ENCODE peak calls at places on chromosomes 4 and X, in seven cellular contexts. One of them, this sample, is unnamed.

GRCh38 chr4:168713193-168713592 is 216.3 kb downstream of the PALLD start:
- DNase-seq in GM10248: no peak
- DNase-seq in germinal center: no peak
- DNase-seq in HCEC 1CT: no peak
- DNase-seq in HT-29: no peak
- DNase-seq in pons: no peak
- DNase-seq in activated naive CD8-positive, alpha-beta T cell treated with anti-CD3 and anti-CD28 coated beads, Interleukin-2, amount 50 U/mL, for 24 hours: no peak
- DNase-seq in this sample: no peak

GRCh38 chr4:106160560-106160959 is 155.4 kb downstream of the TBCK start:
- DNase-seq in germinal center: no peak
- DNase-seq in HCEC 1CT: no peak
- DNase-seq in GM10248: no peak
- DNase-seq in HT-29: no peak
- DNase-seq in activated naive CD8-positive, alpha-beta T cell treated with anti-CD3 and anti-CD28 coated beads, Interleukin-2, amount 50 U/mL, for 24 hours: no peak
- DNase-seq in pons: peak; percentile 44
- DNase-seq in this sample: no peak

GRCh38 chrX:103573205-103573604 is 12.1 kb upstream of the TCEAL4 start:
- DNase-seq in pons: no peak
- DNase-seq in germinal center: no peak
- DNase-seq in HCEC 1CT: no peak
- DNase-seq in activated naive CD8-positive, alpha-beta T cell treated with anti-CD3 and anti-CD28 coated beads, Interleukin-2, amount 50 U/mL, for 24 hours: no peak
- DNase-seq in HT-29: no peak
- DNase-seq in GM10248: no peak
- DNase-seq in this sample: no peak

GRCh38 chr4:180197471-180197870 is 2045.7 kb upstream of the TENM3 start:
- DNase-seq in HCEC 1CT: no peak
- DNase-seq in activated naive CD8-positive, alpha-beta T cell treated with anti-CD3 and anti-CD28 coated beads, Interleukin-2, amount 50 U/mL, for 24 hours: no peak
- DNase-seq in HT-29: no peak
- DNase-seq in germinal center: no peak
- DNase-seq in pons: no peak
- DNase-seq in GM10248: no peak
- DNase-seq in this sample: no peak

GRCh38 chr4:133147922-133148689 is 988 bp upstream of the PCDH10 start:
- DNase-seq in pons: peak; percentile 75
- DNase-seq in activated naive CD8-positive, alpha-beta T cell treated with anti-CD3 and anti-CD28 coated beads, Interleukin-2, amount 50 U/mL, for 24 hours: no peak
- DNase-seq in HCEC 1CT: no peak
- DNase-seq in GM10248: no peak
- DNase-seq in HT-29: no peak
- DNase-seq in germinal center: no peak
- DNase-seq in this sample: no peak

GRCh38 chr4:53479731-53480525 is 102.5 kb downstream of the FIP1L1 start:
- DNase-seq in germinal center: no peak
- DNase-seq in pons: no peak
- DNase-seq in HCEC 1CT: peak; percentile 58
- DNase-seq in HT-29: no peak
- DNase-seq in GM10248: no peak
- DNase-seq in activated naive CD8-positive, alpha-beta T cell treated with anti-CD3 and anti-CD28 coated beads, Interleukin-2, amount 50 U/mL, for 24 hours: no peak
- DNase-seq in this sample: no peak

GRCh38 chr4:65502151-65502691 is 168.1 kb downstream of the EPHA5 start:
- DNase-seq in HCEC 1CT: peak; percentile 77
- DNase-seq in HT-29: peak; percentile 47
- DNase-seq in pons: no peak
- DNase-seq in activated naive CD8-positive, alpha-beta T cell treated with anti-CD3 and anti-CD28 coated beads, Interleukin-2, amount 50 U/mL, for 24 hours: no peak
- DNase-seq in GM10248: no peak
- DNase-seq in germinal center: no peak
- DNase-seq in this sample: no peak

GRCh38 chrX:110454336-110454735 is 95.7 kb downstream of the RTL9 start:
- DNase-seq in activated naive CD8-positive, alpha-beta T cell treated with anti-CD3 and anti-CD28 coated beads, Interleukin-2, amount 50 U/mL, for 24 hours: no peak
- DNase-seq in pons: peak; percentile 22
- DNase-seq in GM10248: no peak
- DNase-seq in HCEC 1CT: no peak
- DNase-seq in HT-29: no peak
- DNase-seq in germinal center: no peak
- DNase-seq in this sample: no peak

GRCh38 chr4:149999485-150000074 is 78.7 kb upstream of the DCLK2 start:
- DNase-seq in pons: peak; percentile 81
- DNase-seq in GM10248: peak; percentile 9
- DNase-seq in activated naive CD8-positive, alpha-beta T cell treated with anti-CD3 and anti-CD28 coated beads, Interleukin-2, amount 50 U/mL, for 24 hours: no peak
- DNase-seq in germinal center: peak; percentile 10
- DNase-seq in HT-29: peak; percentile 53
- DNase-seq in HCEC 1CT: peak; percentile 72
- DNase-seq in this sample: no peak

GRCh38 chr4:101393256-101393655 is 45.9 kb upstream of the PPP3CA start:
- DNase-seq in HCEC 1CT: peak; percentile 49
- DNase-seq in GM10248: no peak
- DNase-seq in germinal center: no peak
- DNase-seq in pons: no peak
- DNase-seq in activated naive CD8-positive, alpha-beta T cell treated with anti-CD3 and anti-CD28 coated beads, Interleukin-2, amount 50 U/mL, for 24 hours: peak; percentile 17
- DNase-seq in HT-29: peak; percentile 42
- DNase-seq in this sample: no peak

GRCh38 chr4:165294907-165295306 is 32.6 kb upstream of the MSMO1 start:
- DNase-seq in HT-29: no peak
- DNase-seq in HCEC 1CT: no peak
- DNase-seq in germinal center: peak; percentile 19
- DNase-seq in activated naive CD8-positive, alpha-beta T cell treated with anti-CD3 and anti-CD28 coated beads, Interleukin-2, amount 50 U/mL, for 24 hours: peak; percentile 10
- DNase-seq in GM10248: peak; percentile 25
- DNase-seq in pons: peak; percentile 21
- DNase-seq in this sample: no peak

GRCh38 chr4:53537606-53538005 is 53.7 kb downstream of the LNX1 start:
- DNase-seq in pons: no peak
- DNase-seq in HT-29: no peak
- DNase-seq in HCEC 1CT: no peak
- DNase-seq in germinal center: no peak
- DNase-seq in activated naive CD8-positive, alpha-beta T cell treated with anti-CD3 and anti-CD28 coated beads, Interleukin-2, amount 50 U/mL, for 24 hours: no peak
- DNase-seq in GM10248: no peak
- DNase-seq in this sample: peak; percentile 29

GRCh38 chrX:97367149-97367548 is 483.4 kb downstream of the RPA4 start:
- DNase-seq in HCEC 1CT: peak; percentile 48
- DNase-seq in germinal center: no peak
- DNase-seq in HT-29: no peak
- DNase-seq in pons: peak; percentile 1
- DNase-seq in activated naive CD8-positive, alpha-beta T cell treated with anti-CD3 and anti-CD28 coated beads, Interleukin-2, amount 50 U/mL, for 24 hours: no peak
- DNase-seq in GM10248: no peak
- DNase-seq in this sample: no peak

GRCh38 chr4:138259801-138260200 is 17.7 kb upstream of the SLC7A11 start:
- DNase-seq in pons: no peak
- DNase-seq in germinal center: no peak
- DNase-seq in HT-29: peak; percentile 54
- DNase-seq in activated naive CD8-positive, alpha-beta T cell treated with anti-CD3 and anti-CD28 coated beads, Interleukin-2, amount 50 U/mL, for 24 hours: no peak
- DNase-seq in GM10248: no peak
- DNase-seq in HCEC 1CT: peak; percentile 51
- DNase-seq in this sample: no peak

GRCh38 chr4:101031971-101032370 is 315.4 kb downstream of the PPP3CA start:
- DNase-seq in HT-29: no peak
- DNase-seq in pons: no peak
- DNase-seq in germinal center: no peak
- DNase-seq in GM10248: no peak
- DNase-seq in activated naive CD8-positive, alpha-beta T cell treated with anti-CD3 and anti-CD28 coated beads, Interleukin-2, amount 50 U/mL, for 24 hours: no peak
- DNase-seq in HCEC 1CT: no peak
- DNase-seq in this sample: no peak

GRCh38 chr4:184409911-184410692 is 64.2 kb downstream of the IRF2 start:
- DNase-seq in GM10248: peak; percentile 43
- DNase-seq in HCEC 1CT: no peak
- DNase-seq in HT-29: no peak
- DNase-seq in pons: no peak
- DNase-seq in activated naive CD8-positive, alpha-beta T cell treated with anti-CD3 and anti-CD28 coated beads, Interleukin-2, amount 50 U/mL, for 24 hours: peak; percentile 42
- DNase-seq in germinal center: peak; percentile 36
- DNase-seq in this sample: peak; percentile 42

GRCh38 chr4:122912810-122913575 is 9.4 kb downstream of the NUDT6 start:
- DNase-seq in GM10248: no peak
- DNase-seq in HT-29: no peak
- DNase-seq in pons: no peak
- DNase-seq in germinal center: no peak
- DNase-seq in activated naive CD8-positive, alpha-beta T cell treated with anti-CD3 and anti-CD28 coated beads, Interleukin-2, amount 50 U/mL, for 24 hours: no peak
- DNase-seq in HCEC 1CT: no peak
- DNase-seq in this sample: no peak